ENCODE peak calls at places on chromosomes 4 and X, in nine cellular contexts. K is breast epithelium, P is IMR-90, M is gastrocnemius medialis, O is body of pancreas, R is ovary, G is suprapubic skin, T is esophagus squamous epithelium, L is prostate gland. Z is an unnamed sample.

GRCh38 chrX:76029385-76029784 is 143.5 kb upstream of the PBDC1 start:
- DNase-seq in T (no peak), O (no peak), P (no peak), K (no peak), L (no peak), R (no peak), M (no peak), G (no peak), Z (no peak)

GRCh38 chr4:152256996-152257395 is 278.9 kb downstream of the FBXW7 start:
- DNase-seq in K (no peak), P (no peak), M (no peak), R (no peak), L (no peak), G (no peak), T (no peak), O (no peak), Z (no peak)

GRCh38 chr4:154822775-154823174 is 41.7 kb downstream of the RBM46 start:
- DNase-seq in O (no peak), M (no peak), K (no peak), L (no peak), R (no peak), G (no peak), T (no peak), P (peak; percentile 84), Z (no peak)

GRCh38 chr4:56674984-56675383 is 6.1 kb downstream of the HOPX start:
- DNase-seq in O (no peak), M (no peak), R (no peak), K (no peak), T (no peak), G (no peak), P (no peak), L (no peak), Z (no peak)

GRCh38 chrX:41720125-41720780 is 3.7 kb upstream of the GPR82 start:
- DNase-seq in R (no peak), M (no peak), G (no peak), L (no peak), K (no peak), O (no peak), P (peak; percentile 41), T (no peak), Z (peak; percentile 22)

GRCh38 chr4:120865985-120866384 is 56.5 kb downstream of the PRDM5 start:
- DNase-seq in G (no peak), R (no peak), P (peak; percentile 31), T (no peak), K (no peak), M (no peak), O (no peak), L (no peak), Z (no peak)

GRCh38 chr4:76813070-76813469 is 84.9 kb downstream of the SOWAHB start:
- DNase-seq in O (no peak), P (no peak), K (no peak), M (no peak), T (no peak), G (no peak), R (no peak), L (no peak), Z (no peak)

GRCh38 chr4:37951465-37952352 is 8.5 kb upstream of the PTTG2 start:
- DNase-seq in K (no peak), T (no peak), L (no peak), P (no peak), R (no peak), G (no peak), M (no peak), O (no peak), Z (peak; percentile 21)

GRCh38 chrX:143363419-143363818 is 153.9 kb downstream of the SPANXN3 start:
- DNase-seq in R (no peak), M (no peak), T (no peak), K (no peak), G (no peak), P (no peak), L (no peak), O (no peak), Z (no peak)

GRCh38 chrX:49199906-49200771 is at the start of gene SYP:
- DNase-seq in L (peak; percentile 86), G (peak; percentile 92), M (peak; percentile 82), R (peak; percentile 91), T (peak; percentile 48), K (peak; percentile 87), O (peak; percentile 90), P (peak; percentile 82), Z (peak; percentile 91)

GRCh38 chr4:40963912-40964478 is 214.2 kb downstream of the NSUN7 start:
- DNase-seq in P (peak; percentile 73), K (no peak), T (no peak), R (no peak), O (no peak), M (no peak), G (no peak), L (no peak), Z (no peak)

GRCh38 chr4:148245015-148245414 is 197.2 kb downstream of the NR3C2 start:
- DNase-seq in P (no peak), M (no peak), O (no peak), T (no peak), L (no peak), G (no peak), R (no peak), K (no peak), Z (no peak)

GRCh38 chrX:3257471-3257870 is 89.0 kb downstream of the MXRA5 start:
- DNase-seq in M (no peak), T (no peak), R (no peak), K (no peak), L (no peak), O (no peak), P (no peak), G (no peak), Z (no peak)

GRCh38 chr4:4851081-4851480 is 8.4 kb upstream of the MSX1 start:
- DNase-seq in O (no peak), R (no peak), G (no peak), P (no peak), L (no peak), M (no peak), K (no peak), T (no peak), Z (no peak)

GRCh38 chrX:33741807-33742206 is 390.3 kb downstream of the FAM47A start:
- DNase-seq in P (no peak), O (no peak), K (no peak), G (no peak), T (no peak), L (no peak), R (no peak), M (no peak), Z (no peak)

GRCh38 chrX:2397648-2398340 is 103.0 kb downstream of the DHRSX start:
- DNase-seq in M (no peak), P (peak; percentile 67), K (no peak), R (no peak), L (no peak), O (no peak), G (no peak), T (no peak), Z (no peak)

GRCh38 chr4:24917076-24917856 is 4.4 kb upstream of the CCDC149 start:
- DNase-seq in M (no peak), L (no peak), K (no peak), O (no peak), T (no peak), R (no peak), G (no peak), P (no peak), Z (no peak)

GRCh38 chr4:24921491-24921890 is 8.6 kb upstream of the CCDC149 start:
- DNase-seq in T (no peak), P (no peak), O (no peak), K (no peak), G (no peak), M (no peak), L (no peak), R (no peak), Z (no peak)

GRCh38 chr4:24922988-24923387 is 10.1 kb upstream of the CCDC149 start:
- DNase-seq in R (no peak), T (no peak), L (no peak), O (no peak), G (no peak), M (no peak), P (no peak), K (no peak), Z (no peak)

GRCh38 chr4:24922416-24922815 is 9.6 kb upstream of the CCDC149 start:
- DNase-seq in M (no peak), L (no peak), K (no peak), O (no peak), G (no peak), P (peak; percentile 56), R (no peak), T (no peak), Z (no peak)

GRCh38 chr4:24920008-24920407 is 7.2 kb upstream of the CCDC149 start:
- DNase-seq in K (no peak), P (no peak), L (no peak), R (no peak), O (no peak), T (no peak), M (no peak), G (no peak), Z (no peak)
- H3K9me3 ChIP-seq in K (peaks cover 7% of the 10 kb centered on the region), P (peaks cover 6% of the 10 kb centered on the region), L (no peaks in the 10 kb centered on the region), R (no peaks in the 10 kb centered on the region), O (peaks cover 4% of the 10 kb centered on the region), T (no peaks in the 10 kb centered on the region), M (no peaks in the 10 kb centered on the region), G (no peaks in the 10 kb centered on the region), Z (no peaks in the 10 kb centered on the region)

DNA sequence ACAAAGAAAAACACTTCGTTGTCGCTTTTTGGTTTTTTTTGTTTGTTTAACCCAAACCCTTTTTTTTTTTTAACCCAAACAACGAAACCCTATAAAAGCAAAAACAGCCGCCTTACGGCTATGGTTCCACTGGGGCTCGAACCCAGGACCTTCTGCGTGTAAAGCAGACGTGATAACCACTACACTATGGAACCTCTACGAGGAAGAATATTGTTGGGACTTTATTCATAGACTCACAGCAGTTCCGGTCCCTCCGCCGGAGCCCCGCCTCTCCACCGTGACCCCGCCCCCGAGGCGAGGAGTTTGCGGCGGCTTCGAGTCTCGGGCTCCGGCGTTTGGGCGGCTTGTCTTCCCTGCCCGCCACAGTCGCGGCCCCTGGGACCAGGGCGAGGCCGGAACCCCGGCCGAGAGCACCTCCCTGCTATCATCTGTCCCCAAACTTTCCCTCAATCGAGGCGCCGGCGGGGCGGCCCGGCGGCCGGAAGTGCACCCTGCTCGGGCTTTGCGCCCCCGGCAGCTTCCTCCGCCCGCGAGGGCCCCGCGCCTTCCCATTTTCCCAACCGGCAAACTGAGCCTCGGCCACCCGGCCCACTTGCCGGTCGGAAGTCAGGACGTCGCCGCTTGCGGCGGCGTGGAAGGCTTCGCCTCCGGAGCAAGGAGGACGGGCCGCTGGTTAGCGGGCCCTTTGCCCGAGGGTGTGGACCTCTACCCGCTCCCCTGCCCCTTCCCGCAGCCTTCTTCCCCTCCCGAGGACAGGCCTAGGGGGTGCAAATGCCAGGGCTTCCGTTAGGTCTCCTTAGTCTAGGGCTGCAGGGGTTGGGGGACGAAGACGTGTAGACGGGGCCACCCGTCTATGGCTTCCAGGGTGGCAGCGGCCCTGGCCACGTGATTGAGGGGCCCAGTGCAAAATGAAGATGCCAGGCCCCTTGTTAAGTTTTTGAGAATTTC is 3.2 kb upstream of the RS1 start:
- DNase-seq in G (peak; percentile 80), R (peak; percentile 80), T (peak; percentile 14), L (peak; percentile 69), O (peak; percentile 78), M (peak; percentile 58), K (peak; percentile 66), P (peak; percentile 54), Z (peak; percentile 78)
- TF ChIP-seq POLR2A in G (no peak), R (peak; percentile 53), T (no peak), L (peak; percentile 42), O (peak; percentile 67), M (peak; percentile 38), K (peak; percentile 58), P (no peak), Z (peak; percentile 30)

GRCh38 chr4:169330095-169330494 is 59.3 kb upstream of the SH3RF1 start:
- DNase-seq in R (no peak), L (no peak), P (no peak), T (no peak), G (no peak), M (no peak), O (no peak), K (no peak), Z (no peak)
- H3K9me3 ChIP-seq in R (no peaks in the 10 kb centered on the region), L (no peaks in the 10 kb centered on the region), P (no peaks in the 10 kb centered on the region), T (no peaks in the 10 kb centered on the region), G (no peaks in the 10 kb centered on the region), M (no peaks in the 10 kb centered on the region), O (no peaks in the 10 kb centered on the region), K (no peaks in the 10 kb centered on the region), Z (no peaks in the 10 kb centered on the region)

GRCh38 chrX:55717521-55718497 is at the start of gene RRAGB:
- DNase-seq in R (peak; percentile 94), P (peak; percentile 91), T (peak; percentile 83), G (peak; percentile 95), M (peak; percentile 96), K (peak; percentile 95), L (peak; percentile 94), O (peak; percentile 92), Z (peak; percentile 95)
- TF ChIP-seq POLR2A in R (peak; percentile 40), P (no peak), T (peak; percentile 27), G (no peak), M (peak; percentile 36), K (no peak), L (peak; percentile 22), O (peak; percentile 69), Z (peak; percentile 64)

Z was measured in transverse colon.